ENCODE peak calls at places on chromosome 14, in four cellular contexts. One of them, this sample, is unnamed.
A peak's percentile ranks its signal among the peaks of the same experiment; 100 is the strongest.

GRCh38 chr14:22088614-22089359 is 415.2 kb upstream of the OR4E1 start:
- DNase-seq in choroid plexus epithelial cell: peak; percentile 56
- DNase-seq in NCI-H1417: no peak
- DNase-seq in non-pigmented ciliary epithelial cell: peak; percentile 5
- DNase-seq in this sample: no peak

GRCh38 chr14:59570122-59570521 is 6.5 kb downstream of the CCDC175 start:
- DNase-seq in choroid plexus epithelial cell: peak; percentile 40
- DNase-seq in NCI-H1417: no peak
- DNase-seq in non-pigmented ciliary epithelial cell: no peak
- DNase-seq in this sample: no peak

GRCh38 chr14:95265106-95266094 is 54.3 kb downstream of the CLMN start:
- DNase-seq in choroid plexus epithelial cell: peak; percentile 96
- DNase-seq in NCI-H1417: peak; percentile 63
- DNase-seq in non-pigmented ciliary epithelial cell: peak; percentile 98
- DNase-seq in this sample: no peak

GRCh38 chr14:95102678-95103039 is 54.7 kb downstream of the DICER1 start:
- DNase-seq in choroid plexus epithelial cell: no peak
- DNase-seq in NCI-H1417: no peak
- DNase-seq in non-pigmented ciliary epithelial cell: no peak
- DNase-seq in this sample: no peak

GRCh38 chr14:79051009-79051710 is 881.0 kb downstream of the NRXN3 start:
- DNase-seq in choroid plexus epithelial cell: no peak
- DNase-seq in NCI-H1417: no peak
- DNase-seq in non-pigmented ciliary epithelial cell: no peak
- DNase-seq in this sample: no peak

GRCh38 chr14:35400707-35401421 is 3.7 kb downstream of the NFKBIA start:
- DNase-seq in choroid plexus epithelial cell: peak; percentile 62
- DNase-seq in NCI-H1417: no peak
- DNase-seq in non-pigmented ciliary epithelial cell: no peak
- DNase-seq in this sample: no peak

GRCh38 chr14:68510201-68510600 is 282.7 kb downstream of the ZFP36L1 start:
- DNase-seq in choroid plexus epithelial cell: no peak
- DNase-seq in NCI-H1417: no peak
- DNase-seq in non-pigmented ciliary epithelial cell: peak; percentile 36
- DNase-seq in this sample: peak; percentile 69

GRCh38 chr14:81211844-81212243 is 8.9 kb downstream of the GTF2A1 start:
- DNase-seq in choroid plexus epithelial cell: peak; percentile 55
- DNase-seq in NCI-H1417: peak; percentile 26
- DNase-seq in non-pigmented ciliary epithelial cell: no peak
- DNase-seq in this sample: peak; percentile 64

GRCh38 chr14:87233806-87234384 is 759.1 kb downstream of the GALC start:
- DNase-seq in choroid plexus epithelial cell: no peak
- DNase-seq in NCI-H1417: no peak
- DNase-seq in non-pigmented ciliary epithelial cell: no peak
- DNase-seq in this sample: no peak

GRCh38 chr14:40100544-40101196 is 668.4 kb upstream of the FBXO33 start:
- DNase-seq in choroid plexus epithelial cell: no peak
- DNase-seq in NCI-H1417: no peak
- DNase-seq in non-pigmented ciliary epithelial cell: no peak
- DNase-seq in this sample: no peak

This sample was measured in Right ventricle myocardium superior.